ENCODE peak calls at places on chromosomes 16 and 17, in seven cellular contexts. R, Q, Y, U, J, A and O are unnamed samples. For H3K4me1, the result is how much of the 10 kb centered on the place peaks cover.

GRCh38 chr16:57614546-57615343 is 13.7 kb upstream of the ADGRG1 start:
- DNase-seq in A (no peak), Y (no peak), U (peak), Q (no peak), R (peak), J (no peak), O (no peak)

GRCh38 chr17:14471052-14471451 is 170.2 kb downstream of the HS3ST3B1 start:
- DNase-seq in Y (no peak), A (peak), R (no peak), U (no peak), Q (peak), J (no peak), O (peak)

GRCh38 chr16:89017543-89017942 is 40.5 kb upstream of the CBFA2T3 start:
- DNase-seq in Q (no peak), R (no peak), U (no peak), Y (no peak), J (no peak), A (no peak), O (no peak)

GRCh38 chr17:80855968-80856862 is 135.4 kb upstream of the CHMP6 start:
- DNase-seq in Q (peak), U (no peak), R (no peak), J (peak), Y (no peak), A (peak), O (peak)

GRCh38 chr16:53111078-53111776 is 56.4 kb downstream of the CHD9 start:
- DNase-seq in J (no peak), R (no peak), A (no peak), U (no peak), Y (no peak), Q (peak), O (peak)

GRCh38 chr17:6231886-6232767 is 161.9 kb downstream of the WSCD1 start:
- DNase-seq in J (peak), R (no peak), Q (peak), U (peak), Y (no peak), A (no peak), O (no peak)

GRCh38 chr17:33560165-33560564 is 267.1 kb upstream of the ASIC2 start:
- DNase-seq in R (no peak), A (no peak), U (no peak), Y (no peak), J (peak), Q (peak), O (peak)

GRCh38 chr17:28726396-28726911 is 421 bp upstream of the TLCD1 start:
- DNase-seq in J (peak), Q (peak), A (no peak), R (no peak), U (peak), Y (peak), O (peak)

GRCh38 chr17:185445-186138 is 4.1 kb upstream of the DOC2B start:
- DNase-seq in J (no peak), Q (no peak), Y (no peak), U (no peak), R (no peak), A (no peak), O (no peak)

GRCh38 chr16:66900721-66901441 is 17.8 kb downstream of the CDH16 start:
- DNase-seq in U (no peak), R (no peak), J (no peak), Q (no peak), Y (no peak), A (no peak), O (no peak)

GRCh38 chr16:11796227-11797165 is 562 bp downstream of the ZC3H7A start:
- DNase-seq in J (peak), U (peak), Y (no peak), R (peak), Q (peak), A (peak), O (peak)

GRCh38 chr16:49884033-49884707 is 28.3 kb upstream of the ZNF423 start:
- DNase-seq in J (peak), R (no peak), U (no peak), Q (no peak), Y (no peak), A (peak), O (no peak)

GRCh38 chr17:57622886-57623433 is 122.1 kb downstream of the CCDC182 start:
- DNase-seq in Y (no peak), R (no peak), J (peak), U (no peak), Q (peak), A (peak), O (peak)

GRCh38 chr16:11586856-11587642 is at the start of gene LITAF:
- DNase-seq in A (no peak), Q (peak), Y (peak), R (peak), U (peak), J (peak), O (peak)

GRCh38 chr17:61442878-61443474 is 9.2 kb upstream of the TBX4 start:
- DNase-seq in Q (no peak), A (no peak), R (peak), Y (no peak), U (no peak), J (no peak), O (no peak)

GRCh38 chr16:64865037-64865696 is 256.7 kb downstream of the CDH11 start:
- DNase-seq in Y (no peak), U (no peak), Q (peak), J (no peak), R (no peak), A (no peak), O (peak)

GRCh38 chr17:77266891-77267341 is 126.1 kb downstream of the SEC14L1 start:
- DNase-seq in R (peak), Q (no peak), A (no peak), Y (no peak), U (peak), J (peak), O (peak)

GRCh38 chr17:42188749-42189650 is 3.7 kb upstream of the HCRT start:
- DNase-seq in A (no peak), Y (no peak), U (no peak), R (no peak), J (no peak), Q (no peak), O (no peak)

GRCh38 chr17:83162035-83162745 is 82.8 kb downstream of the METRNL start:
- DNase-seq in A (no peak), U (no peak), R (no peak), J (no peak), Q (no peak), Y (no peak), O (no peak)

GRCh38 chr17:2435852-2436251 is 35.0 kb upstream of the MNT start:
- DNase-seq in A (no peak), J (no peak), Q (no peak), U (no peak), Y (no peak), R (peak), O (no peak)

GRCh38 chr16:72848045-72848410 is 199.9 kb downstream of the ZFHX3 start:
- DNase-seq in Q (no peak), U (no peak), A (no peak), J (no peak), R (no peak), Y (no peak), O (no peak)

GRCh38 chr16:76474048-76474447 is 196.8 kb downstream of the CNTNAP4 start:
- DNase-seq in A (no peak), J (peak), U (no peak), R (no peak), Y (no peak), Q (no peak), O (no peak)

GRCh38 chr16:82331397-82331796 is 161.4 kb upstream of the MPHOSPH6 start:
- DNase-seq in A (no peak), Y (no peak), Q (no peak), R (no peak), J (no peak), U (no peak), O (no peak)

GRCh38 chr17:16283705-16284104 is 66.7 kb downstream of the PIGL start:
- DNase-seq in Q (peak), J (no peak), A (peak), R (no peak), U (no peak), Y (no peak), O (peak)

GRCh38 chr16:56615353-56615752 is 7.0 kb downstream of the MT2A start:
- DNase-seq in A (no peak), R (no peak), Q (no peak), U (no peak), J (no peak), Y (no peak), O (peak)

GRCh38 chr17:21538615-21539014 is 153.7 kb upstream of the KCNJ18 start:
- DNase-seq in Y (no peak), Q (no peak), U (no peak), R (no peak), A (no peak), J (no peak), O (no peak)

GRCh38 chr16:65125322-65125721 is 3.5 kb upstream of the CDH11 start:
- DNase-seq in J (no peak), Y (no peak), U (no peak), R (no peak), A (no peak), Q (peak), O (peak)

GRCh38 chr16:76287466-76287865 is 10.3 kb downstream of the CNTNAP4 start:
- DNase-seq in R (no peak), Y (no peak), J (no peak), Q (no peak), A (no peak), U (no peak), O (no peak)

GRCh38 chr17:19304209-19304608 is 58.3 kb downstream of the B9D1 start:
- DNase-seq in J (no peak), R (no peak), A (no peak), U (no peak), Q (peak), Y (no peak), O (peak)

GRCh38 chr16:72644911-72645310 is 403.0 kb downstream of the ZFHX3 start:
- DNase-seq in A (no peak), Q (no peak), J (no peak), R (no peak), Y (no peak), U (no peak), O (no peak)

GRCh38 chr16:87465306-87465705 is 27.5 kb downstream of the ZCCHC14 start:
- DNase-seq in Y (no peak), R (no peak), A (peak), J (no peak), Q (peak), U (no peak), O (peak)

GRCh38 chr16:57446530-57447141 is 549 bp downstream of the CIAPIN1 start:
- DNase-seq in Q (peak), R (no peak), J (peak), Y (no peak), U (no peak), A (no peak), O (peak)

GRCh38 chr17:65022137-65022536 is 34.4 kb downstream of the GNA13 start:
- DNase-seq in Y (no peak), U (no peak), Q (no peak), A (no peak), R (no peak), J (no peak), O (no peak)

GRCh38 chr17:50890675-50891516 is 24.7 kb upstream of the TOB1 start:
- DNase-seq in R (no peak), J (no peak), Y (no peak), A (peak), Q (no peak), U (no peak), O (no peak)

GRCh38 chr17:82204831-82205719 is 7.6 kb downstream of the CCDC57 start:
- DNase-seq in Y (no peak), R (no peak), Q (peak), A (peak), U (no peak), J (no peak), O (peak)

GRCh38 chr16:89738538-89739317 is 17.4 kb downstream of the ZNF276 start:
- DNase-seq in U (no peak), Q (no peak), Y (no peak), J (no peak), R (no peak), A (no peak), O (no peak)

GRCh38 chr17:9052921-9053320 is 31.6 kb downstream of the NTN1 start:
- DNase-seq in Q (no peak), U (no peak), A (peak), Y (no peak), J (no peak), R (no peak), O (no peak)

GRCh38 chr17:9051561-9051960 is 30.3 kb downstream of the NTN1 start:
- DNase-seq in J (no peak), U (no peak), Q (no peak), A (no peak), R (no peak), Y (no peak), O (no peak)

GRCh38 chr17:9054146-9054545 is 32.8 kb downstream of the NTN1 start:
- DNase-seq in R (peak), Q (no peak), Y (no peak), A (peak), J (peak), U (peak), O (no peak)

GRCh38 chr17:9053406-9053805 is 32.1 kb downstream of the NTN1 start:
- DNase-seq in Y (no peak), R (no peak), Q (no peak), J (no peak), U (no peak), A (peak), O (no peak)

GRCh38 chr17:9050801-9051401 is 29.6 kb downstream of the NTN1 start:
- DNase-seq in J (peak), Y (no peak), U (peak), Q (no peak), R (peak), A (peak), O (no peak)
- H3K23ac ChIP-seq in J (no peak), Y (no peak), U (no peak), Q (no peak), R (no peak), A (no peak), O (no peak)

GRCh38 chr17:75088465-75088895 is 726 bp downstream of the SLC16A5 start:
- DNase-seq in J (no peak), U (peak), Q (no peak), A (no peak), R (no peak), Y (no peak), O (no peak)
- H3K4me1 ChIP-seq in J (under half), U (under half), Q (half or more), A (half or more), R (under half), Y (under half), O (under half)

GRCh38 chr17:12254460-12254859 is 233.8 kb downstream of the MAP2K4 start:
- DNase-seq in J (no peak), A (no peak), Y (no peak), Q (no peak), U (no peak), R (no peak), O (no peak)
- H3K23ac ChIP-seq in J (no peak), A (no peak), Y (no peak), Q (no peak), U (no peak), R (no peak), O (no peak)

GRCh38 chr17:55709984-55710383 is 12.7 kb downstream of the TMEM100 start:
- DNase-seq in A (no peak), Q (no peak), U (no peak), R (no peak), Y (no peak), J (no peak), O (no peak)

GRCh38 chr17:55709440-55709839 is 13.2 kb downstream of the TMEM100 start:
- DNase-seq in Y (no peak), J (no peak), A (no peak), U (no peak), Q (no peak), R (no peak), O (no peak)

GRCh38 chr17:55710829-55711496 is 11.7 kb downstream of the TMEM100 start:
- DNase-seq in Y (no peak), J (no peak), A (no peak), R (no peak), U (no peak), Q (no peak), O (no peak)

GRCh38 chr17:55708575-55708974 is 14.1 kb downstream of the TMEM100 start:
- DNase-seq in Q (no peak), J (no peak), U (no peak), R (no peak), Y (no peak), A (no peak), O (no peak)

GRCh38 chr17:55710410-55710809 is 12.3 kb downstream of the TMEM100 start:
- DNase-seq in J (no peak), A (no peak), U (no peak), Y (no peak), R (no peak), Q (peak), O (no peak)
- H3K4me1 ChIP-seq in J (under half), A (under half), U (under half), Y (under half), R (under half), Q (under half), O (under half)

GRCh38 chr16:85190572-85190971 is 78.3 kb upstream of the CIBAR2 start:
- DNase-seq in Y (no peak), Q (no peak), R (no peak), J (no peak), A (no peak), U (no peak), O (no peak)
- H3K23ac ChIP-seq in Y (no peak), Q (no peak), R (no peak), J (no peak), A (no peak), U (no peak), O (no peak)

DNA sequence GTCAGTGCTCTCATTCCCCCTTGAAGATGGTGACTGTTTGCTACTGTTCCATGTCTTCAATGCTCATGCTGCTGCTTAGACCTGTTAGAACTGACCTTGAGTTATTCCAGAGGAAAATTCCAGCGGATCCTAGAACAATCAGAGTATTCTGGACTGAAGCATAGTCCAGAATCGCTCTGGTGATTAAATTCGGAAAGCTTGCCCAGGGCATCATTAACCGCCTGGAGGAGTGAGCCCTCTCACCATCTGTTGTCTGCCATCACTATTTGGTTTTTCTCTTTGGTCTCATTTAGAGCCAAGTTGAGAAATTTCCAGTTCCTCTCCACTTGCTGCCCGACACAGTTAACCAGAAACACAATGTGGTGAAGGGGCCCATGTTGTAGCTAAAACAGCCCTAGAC is 104.1 kb downstream of the BMERB1 start:
- DNase-seq in J (no peak), R (no peak), Y (no peak), U (no peak), Q (no peak), A (no peak), O (no peak)
- H3K4me1 ChIP-seq in J (under half), R (under half), Y (under half), U (under half), Q (under half), A (under half), O (under half)